ENCODE peak calls at places on chromosomes 2 and 18, in six cellular contexts. X is GM12865, D is fibroblast of the aortic adventitia, O is PC-9, T is A549, J is uterus. K is an unnamed sample.

GRCh38 chr2:2293527-2294089 is 37.5 kb downstream of the MYT1L start:
- DNase-seq in D (no peak), T (no peak), X (no peak), J (no peak), O (no peak), K (no peak)

GRCh38 chr2:206163251-206163880 is 3.7 kb downstream of the EEF1B2 start:
- DNase-seq in D (no peak), X (peak; percentile 11), O (no peak), T (no peak), J (no peak), K (no peak)

GRCh38 chr2:33275689-33276444 is 200.6 kb upstream of the RASGRP3 start:
- DNase-seq in D (peak; percentile 97), T (peak; percentile 93), J (peak; percentile 42), O (peak; percentile 49), X (no peak), K (no peak)

GRCh38 chr18:24805156-24805555 is 344.7 kb downstream of the HRH4 start:
- DNase-seq in X (no peak), T (no peak), J (no peak), O (no peak), D (no peak), K (no peak)

GRCh38 chr2:236146436-236146835 is 21.8 kb downstream of the GBX2 start:
- DNase-seq in D (no peak), T (no peak), O (no peak), J (no peak), X (no peak), K (no peak)

GRCh38 chr2:88254437-88255081 is 84.4 kb downstream of the THNSL2 start:
- DNase-seq in O (no peak), D (no peak), J (no peak), X (no peak), T (no peak), K (no peak)

GRCh38 chr18:21115519-21116411 is 4.2 kb upstream of the ROCK1 start:
- DNase-seq in D (peak; percentile 73), X (no peak), O (no peak), T (no peak), J (no peak), K (no peak)

GRCh38 chr2:160206436-160206835 is 6.4 kb upstream of the ITGB6 start:
- DNase-seq in D (no peak), T (no peak), X (no peak), O (no peak), J (no peak), K (no peak)

GRCh38 chr2:128524183-128524582 is 205.5 kb upstream of the HS6ST1 start:
- DNase-seq in X (no peak), D (no peak), T (no peak), J (no peak), O (no peak), K (no peak)

GRCh38 chr18:14963246-14963645 is 215.3 kb downstream of the ANKRD30B start:
- DNase-seq in J (no peak), D (no peak), O (no peak), T (no peak), X (no peak), K (no peak)

GRCh38 chr18:25099838-25100393 is 252.1 kb downstream of the ZNF521 start:
- DNase-seq in D (peak; percentile 16), J (no peak), T (no peak), O (no peak), X (no peak), K (no peak)

GRCh38 chr2:14751581-14751980 is 119.1 kb downstream of the LRATD1 start:
- DNase-seq in J (no peak), O (peak; percentile 53), T (no peak), D (no peak), X (no peak), K (no peak)

GRCh38 chr2:158191076-158191566 is 89.4 kb downstream of the UPP2 start:
- DNase-seq in J (no peak), O (no peak), T (no peak), X (peak; percentile 74), D (no peak), K (no peak)

GRCh38 chr2:80303825-80304521 is 579 bp downstream of the LRRTM1 start:
- DNase-seq in T (no peak), O (no peak), X (no peak), J (no peak), D (no peak), K (no peak)

GRCh38 chr2:80302465-80303005 is 2.0 kb downstream of the LRRTM1 start:
- DNase-seq in D (no peak), J (no peak), T (no peak), X (no peak), O (no peak), K (no peak)

GRCh38 chr2:80302001-80302464 is 2.5 kb downstream of the LRRTM1 start:
- DNase-seq in X (no peak), D (no peak), O (no peak), T (no peak), J (no peak), K (no peak)

GRCh38 chr2:80304522-80304878 is at the start of gene LRRTM1:
- DNase-seq in T (no peak), O (no peak), X (no peak), J (no peak), D (no peak), K (peak; percentile 57)

GRCh38 chr2:80303006-80303741 is 1.4 kb downstream of the LRRTM1 start:
- DNase-seq in O (no peak), X (no peak), J (no peak), D (no peak), T (no peak), K (no peak)
- H3K4me3 ChIP-seq in O (no peak overlapping the region), X (no peak overlapping the region), J (no peak overlapping the region), D (no peak overlapping the region), T (no peak overlapping the region), K (peak overlapping the region; percentile 59)

GRCh38 chr18:8707946-8708345 is 2.6 kb downstream of the MTCL1 start:
- DNase-seq in D (no peak), T (no peak), X (no peak), J (no peak), O (no peak), K (no peak)

GRCh38 chr18:8706545-8706980 is 1.2 kb downstream of the MTCL1 start:
- DNase-seq in T (no peak), J (no peak), D (no peak), X (no peak), O (no peak), K (no peak)

GRCh38 chr18:8708670-8709069 is 3.3 kb downstream of the MTCL1 start:
- DNase-seq in T (no peak), O (no peak), X (no peak), J (no peak), D (no peak), K (no peak)

GRCh38 chr18:8705941-8706544 is 687 bp downstream of the MTCL1 start:
- DNase-seq in J (peak; percentile 22), O (peak; percentile 31), D (no peak), X (no peak), T (no peak), K (no peak)

DNA sequence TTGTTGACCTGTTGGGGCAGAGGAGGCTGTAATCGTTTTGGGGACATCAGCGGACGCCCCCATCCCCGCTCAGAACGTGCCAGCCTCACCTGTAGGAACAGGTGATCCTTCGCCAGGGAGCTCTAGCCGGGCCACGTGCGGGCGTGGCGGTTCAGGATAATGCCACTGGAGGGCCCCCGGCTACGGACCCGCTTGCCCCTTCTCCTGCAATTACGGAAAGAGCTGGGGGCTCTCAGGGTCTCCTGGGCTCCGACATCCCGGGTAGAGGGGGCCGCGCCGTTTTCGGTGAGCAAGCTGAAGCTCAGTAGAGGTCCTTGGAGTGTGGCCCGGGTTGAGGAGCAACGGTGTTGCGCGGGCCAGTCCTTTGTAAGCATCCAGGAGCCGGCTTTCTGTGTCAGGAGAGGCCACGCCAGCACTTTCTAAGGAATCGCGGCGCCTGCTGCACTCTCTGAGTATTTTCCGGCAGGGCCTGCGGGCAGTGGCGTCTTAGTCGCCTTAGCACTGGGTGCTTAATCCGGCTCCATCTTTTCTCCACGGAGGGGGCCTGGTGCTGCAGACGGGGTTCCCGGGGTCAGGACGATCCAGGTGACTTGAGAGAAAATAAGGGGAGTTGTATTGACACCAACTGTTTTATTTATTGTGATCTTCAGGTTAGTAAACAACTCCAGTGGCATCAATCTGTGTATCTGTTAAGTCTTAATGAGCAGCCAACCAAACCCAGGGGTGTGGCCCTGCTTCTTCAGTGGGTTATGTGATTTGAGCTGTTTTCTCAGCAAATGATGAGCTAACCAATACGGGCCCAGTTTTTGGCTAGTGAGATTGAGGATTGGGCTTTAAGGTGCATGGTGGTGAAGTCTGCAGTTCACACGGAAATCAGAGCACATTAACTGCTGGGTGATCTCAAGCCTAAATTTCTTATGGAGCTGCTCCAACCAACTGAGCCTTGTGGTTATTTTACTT is 1.9 kb downstream of the MTCL1 start:
- DNase-seq in O (peak; percentile 66), J (peak; percentile 33), D (peak; percentile 70), T (no peak), X (no peak), K (no peak)
- H3K4me3 ChIP-seq in O (peak overlapping the region; percentile 76), J (peak overlapping the region; percentile 60), D (peak overlapping the region; percentile 81), T (peak overlapping the region; percentile 94), X (no peak overlapping the region), K (peak overlapping the region; percentile 70)

DNA sequence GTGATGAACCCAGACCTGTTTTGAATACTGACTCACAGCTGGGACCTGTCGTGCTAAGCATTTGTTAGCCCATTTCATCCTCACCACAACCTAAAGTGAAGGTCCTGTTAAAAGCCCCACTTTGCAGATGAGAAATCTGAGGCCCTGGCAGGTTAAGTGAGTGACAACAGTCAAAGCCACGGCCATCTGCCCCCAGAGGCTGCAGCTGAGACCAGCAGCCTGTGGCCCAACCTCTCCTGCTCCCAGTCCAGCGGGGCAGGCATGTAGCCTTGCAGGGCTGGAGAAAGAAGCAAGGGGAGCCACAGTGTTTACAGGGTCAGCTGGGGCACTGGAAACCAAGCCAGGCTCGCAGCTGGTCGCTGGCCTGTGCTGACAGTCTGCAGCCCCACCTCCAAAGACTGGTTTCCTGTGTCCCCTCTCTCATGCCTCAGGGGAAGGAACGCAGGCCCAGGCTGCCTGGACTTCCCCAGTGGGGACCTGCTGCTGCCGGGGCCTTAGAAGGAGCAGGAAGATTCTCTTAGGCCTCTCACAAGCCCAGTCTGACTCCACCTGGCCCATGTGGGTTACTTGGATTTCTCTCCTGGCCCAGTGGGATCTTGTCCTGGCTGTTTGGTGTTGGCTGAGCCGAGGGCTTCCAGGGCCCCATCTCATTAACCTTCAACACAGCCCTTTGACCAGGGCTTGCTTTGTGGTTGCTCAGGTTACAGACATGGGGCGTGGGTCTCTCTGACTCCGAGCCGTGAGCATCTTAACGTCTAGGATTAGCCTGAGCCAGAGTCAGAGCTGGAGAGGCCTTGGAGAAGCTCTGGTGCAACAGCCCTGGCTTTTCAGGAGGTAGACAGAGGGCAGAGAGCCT is 1.7 kb downstream of the INPP5D start:
- DNase-seq in D (no peak), J (no peak), T (no peak), X (peak; percentile 85), O (peak; percentile 31), K (no peak)
- H3K4me3 ChIP-seq in D (no peak overlapping the region), J (peak overlapping the region; percentile 6), T (no peak overlapping the region), X (peak overlapping the region; percentile 95), O (no peak overlapping the region), K (peak overlapping the region; percentile 52)

DNA sequence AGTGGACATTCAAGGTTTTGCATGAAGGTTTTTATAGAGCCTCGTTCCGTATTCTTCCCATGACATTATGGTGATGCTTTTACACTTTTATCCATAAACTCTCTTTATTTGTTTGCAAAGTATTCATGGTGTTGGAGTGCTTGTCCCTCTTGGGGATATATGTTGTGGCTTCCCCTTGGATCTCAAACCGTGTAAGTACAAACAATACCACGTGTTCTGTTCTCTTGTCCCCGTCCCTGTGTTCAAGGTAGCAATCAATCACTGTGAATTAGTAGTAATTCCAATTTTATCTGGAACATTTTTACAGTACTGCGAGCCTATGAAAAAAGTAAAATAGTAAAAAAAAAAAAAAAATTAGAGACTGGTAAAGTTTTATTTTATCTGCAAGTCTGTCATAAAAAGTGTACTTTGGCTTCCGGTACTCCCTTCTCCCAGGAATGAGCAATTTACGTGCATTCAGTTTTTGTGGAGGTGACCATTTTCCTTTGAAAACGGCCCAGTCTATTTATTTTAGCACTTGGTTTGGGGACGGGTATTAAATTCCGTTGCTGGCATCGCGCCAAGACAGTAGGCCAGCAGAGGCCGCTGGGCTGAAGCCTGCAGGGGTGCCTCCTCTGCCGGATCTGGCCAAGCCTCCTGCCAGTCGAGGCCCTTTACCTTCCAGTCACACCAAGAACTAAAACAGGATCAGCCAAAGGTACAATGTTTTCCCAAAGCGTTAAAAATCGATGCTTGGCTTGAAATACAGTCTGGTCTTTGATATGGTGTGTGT is 175.7 kb downstream of the SOCS6 start:
- DNase-seq in D (peak; percentile 49), X (peak; percentile 59), J (peak; percentile 44), T (peak; percentile 82), O (peak; percentile 60), K (peak; percentile 87)
- H3K4me3 ChIP-seq in D (peak overlapping the region; percentile 59), X (peak overlapping the region; percentile 44), J (no peak overlapping the region), T (peak overlapping the region; percentile 41), O (peak overlapping the region; percentile 44), K (peak overlapping the region; percentile 69)